ENCODE peak calls at places on chromosomes 7 and 10, in eight cellular contexts. M, X, F, N, I, J, E and S are unnamed samples. For H3K36me3, the result is how much of the 10 kb centered on the place peaks cover.

GRCh38 chr7:112665709-112666108 is 124.5 kb downstream of the TMEM168 start:
- DNase-seq in N (no peak), M (no peak), I (no peak), E (no peak), F (no peak), X (no peak), J (no peak), S (no peak)

GRCh38 chr10:13890617-13891541 is 304.1 kb downstream of the PRPF18 start:
- DNase-seq in F (peak), I (no peak), M (peak), E (no peak), X (no peak), J (peak), N (no peak), S (peak)

GRCh38 chr7:51451751-51452465 is 135.3 kb upstream of the COBL start:
- DNase-seq in X (no peak), I (no peak), M (no peak), J (no peak), N (no peak), F (no peak), E (no peak), S (no peak)

GRCh38 chr10:111384556-111384955 is 307.7 kb downstream of the ADRA2A start:
- DNase-seq in M (no peak), N (no peak), F (no peak), E (no peak), J (no peak), I (no peak), X (no peak), S (no peak)

GRCh38 chr7:119374436-119374835 is 898.5 kb upstream of the KCND2 start:
- DNase-seq in E (no peak), M (no peak), N (no peak), I (no peak), F (no peak), J (no peak), X (no peak), S (no peak)

GRCh38 chr10:29955308-29955935 is 104.0 kb downstream of the JCAD start:
- DNase-seq in N (no peak), J (no peak), M (no peak), X (no peak), I (no peak), F (no peak), E (no peak), S (no peak)

GRCh38 chr10:126147866-126148578 is 240.3 kb downstream of the ADAM12 start:
- DNase-seq in I (no peak), N (no peak), X (no peak), F (no peak), M (no peak), J (no peak), E (no peak), S (no peak)

GRCh38 chr10:130027716-130028464 is 63.8 kb upstream of the EBF3 start:
- DNase-seq in N (no peak), E (no peak), M (no peak), I (no peak), J (no peak), X (no peak), F (peak), S (no peak)

GRCh38 chr10:126905776-126906703 is 812 bp downstream of the DOCK1 start:
- DNase-seq in J (peak), E (no peak), N (no peak), F (peak), I (peak), X (no peak), M (no peak), S (peak)

GRCh38 chr10:80459047-80459865 is 5.1 kb downstream of the TSPAN14 start:
- DNase-seq in X (peak), F (peak), M (peak), N (peak), E (peak), J (peak), I (peak), S (peak)

GRCh38 chr7:108001759-108002725 is 919 bp downstream of the LAMB1 start:
- DNase-seq in J (peak), I (no peak), F (no peak), E (no peak), X (no peak), N (no peak), M (no peak), S (peak)

GRCh38 chr10:116835658-116836057 is 13.6 kb upstream of the ENO4 start:
- DNase-seq in F (no peak), M (no peak), J (no peak), E (no peak), X (no peak), N (no peak), I (no peak), S (no peak)

GRCh38 chr7:142883571-142884284 is 1.8 kb downstream of the TRPV6 start:
- DNase-seq in N (no peak), X (no peak), M (no peak), F (peak), E (no peak), J (no peak), I (no peak), S (no peak)

GRCh38 chr10:48803831-48804584 is 119.3 kb downstream of the WDFY4 start:
- DNase-seq in J (no peak), I (no peak), N (no peak), F (no peak), E (no peak), X (no peak), M (no peak), S (no peak)

GRCh38 chr7:46157931-46158330 is 236.9 kb upstream of the IGFBP3 start:
- DNase-seq in F (no peak), J (no peak), N (no peak), X (no peak), E (no peak), M (no peak), I (no peak), S (no peak)

GRCh38 chr10:5346881-5347280 is 17.9 kb upstream of the UCN3 start:
- DNase-seq in I (no peak), N (no peak), E (no peak), J (no peak), M (no peak), X (no peak), F (no peak), S (no peak)

GRCh38 chr10:1746796-1747195 is 9.5 kb upstream of the ADARB2 start:
- DNase-seq in I (no peak), N (no peak), F (no peak), J (no peak), E (no peak), M (no peak), X (no peak), S (no peak)

GRCh38 chr10:77104459-77104980 is 533.1 kb downstream of the KCNMA1 start:
- DNase-seq in I (no peak), J (peak), M (peak), X (peak), E (no peak), N (no peak), F (peak), S (peak)

DNA sequence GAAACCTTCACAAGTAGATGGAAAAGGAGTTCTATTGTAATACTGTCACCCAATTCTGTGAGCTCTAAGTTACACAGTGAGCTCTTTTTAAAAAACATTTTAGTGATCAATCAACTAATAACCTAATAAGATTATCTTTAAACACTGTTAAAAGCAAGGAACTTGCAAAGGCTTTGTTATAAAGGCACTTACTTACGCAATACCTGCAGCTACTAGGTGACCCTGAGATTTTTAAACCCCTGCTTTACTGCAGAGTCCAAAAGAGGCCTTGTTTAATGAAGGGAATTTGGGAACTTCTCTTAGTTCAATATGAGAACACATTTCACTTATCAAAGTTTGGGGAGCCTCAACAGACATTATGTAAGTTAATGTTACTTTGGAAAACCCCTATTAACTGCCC is 53.3 kb downstream of the P4HA1 start:
- DNase-seq in I (no peak), M (no peak), E (no peak), X (no peak), N (no peak), J (no peak), F (no peak), S (no peak)
- H3K36me3 ChIP-seq in I (under half), M (half or more), E (under half), X (under half), N (under half), J (under half), F (under half), S (half or more)

DNA sequence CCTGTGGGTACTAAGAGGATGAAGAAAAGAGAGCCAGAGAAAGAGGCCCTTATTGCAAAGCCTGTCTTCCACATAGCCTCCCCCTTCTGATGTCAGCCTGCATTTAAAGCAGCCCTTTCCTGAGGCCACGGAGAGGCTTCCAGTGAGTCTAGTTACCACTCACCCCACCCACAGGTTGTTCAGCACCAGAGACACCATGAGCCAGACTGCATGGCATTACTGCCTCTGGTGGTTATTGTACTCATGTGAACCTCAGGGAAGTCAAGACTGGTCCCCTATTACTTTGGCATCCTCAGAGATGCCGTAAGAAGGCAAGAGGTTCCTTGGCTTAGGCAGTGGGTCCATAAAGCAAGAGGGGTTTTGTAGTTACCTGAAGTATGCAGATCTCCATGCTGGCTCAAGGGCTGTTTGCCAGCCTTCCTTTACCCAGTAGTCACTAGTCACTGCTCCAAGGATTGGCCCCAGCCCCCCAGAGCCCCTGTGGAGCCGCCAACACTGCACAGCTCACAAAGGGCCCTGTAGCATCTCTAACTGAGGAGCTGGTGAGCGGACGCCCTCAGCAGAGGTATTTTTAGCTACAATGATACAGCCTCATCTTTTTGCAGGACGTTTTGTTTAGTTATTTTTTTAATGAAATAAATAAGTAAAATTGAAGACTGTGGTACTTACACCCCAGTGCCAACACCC is 20.7 kb downstream of the LRRC4 start:
- DNase-seq in I (no peak), J (no peak), M (no peak), E (no peak), N (no peak), F (no peak), X (no peak), S (no peak)
- H3K36me3 ChIP-seq in I (under half), J (under half), M (under half), E (under half), N (under half), F (under half), X (under half), S (under half)

DNA sequence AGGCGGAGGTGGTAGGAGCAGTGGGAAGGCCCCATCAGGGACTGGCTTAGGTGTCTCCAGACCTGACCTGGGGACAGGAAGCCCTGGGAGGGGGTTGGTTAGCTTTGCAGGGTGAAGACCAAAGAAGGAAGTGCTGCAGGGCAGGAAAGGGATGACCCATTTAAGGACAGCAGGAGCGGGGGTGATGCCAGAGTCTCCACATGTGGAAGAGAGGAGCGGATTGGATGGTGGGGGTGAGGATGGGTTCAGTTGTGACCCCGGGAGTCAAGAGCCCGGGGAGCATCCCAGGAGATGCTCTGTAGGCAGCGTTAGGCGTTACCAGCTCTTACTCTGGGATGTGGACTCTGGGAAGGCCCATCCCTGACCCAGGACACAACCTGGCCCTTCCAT is 3.1 kb upstream of the LDB3 start:
- DNase-seq in E (no peak), N (no peak), X (no peak), F (no peak), M (no peak), J (no peak), I (no peak), S (peak)
- H3K36me3 ChIP-seq in E (under half), N (under half), X (under half), F (under half), M (under half), J (under half), I (under half), S (under half)

DNA sequence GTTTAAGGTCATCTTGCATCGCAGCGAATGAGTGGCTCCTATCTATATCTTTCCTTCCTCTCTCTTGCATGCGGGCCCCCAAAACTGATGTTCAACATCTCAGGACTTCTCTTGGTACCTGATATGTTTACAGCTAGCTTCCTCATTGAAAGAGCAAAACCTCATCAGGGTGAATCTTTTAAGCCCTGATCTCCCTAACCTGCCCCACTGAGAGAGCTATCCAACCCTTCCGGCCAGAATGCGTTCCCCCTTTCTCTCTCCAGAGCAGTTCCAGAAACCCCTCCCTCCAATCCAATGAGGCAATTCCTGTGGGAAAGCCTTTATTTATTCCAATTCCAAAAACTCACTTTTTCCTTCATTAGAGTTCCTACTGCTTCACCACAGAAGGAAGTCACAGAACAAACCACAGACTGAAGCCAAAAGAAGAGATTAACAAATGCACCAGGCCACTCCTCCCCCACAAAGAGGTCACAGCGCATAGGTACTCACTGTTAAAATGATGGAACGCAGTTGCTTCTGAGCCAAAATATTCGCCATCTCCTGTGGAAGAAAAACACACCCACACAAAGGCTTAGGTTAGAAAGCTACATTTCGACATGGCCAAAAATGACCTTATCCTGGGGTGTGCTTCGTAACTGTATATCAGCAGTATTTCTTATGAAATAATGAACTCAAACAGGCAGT is 232.4 kb downstream of the ELMO1 start:
- DNase-seq in M (no peak), N (no peak), E (no peak), F (no peak), I (no peak), J (no peak), X (no peak), S (peak)
- H3K36me3 ChIP-seq in M (under half), N (under half), E (under half), F (under half), I (under half), J (under half), X (under half), S (under half)

DNA sequence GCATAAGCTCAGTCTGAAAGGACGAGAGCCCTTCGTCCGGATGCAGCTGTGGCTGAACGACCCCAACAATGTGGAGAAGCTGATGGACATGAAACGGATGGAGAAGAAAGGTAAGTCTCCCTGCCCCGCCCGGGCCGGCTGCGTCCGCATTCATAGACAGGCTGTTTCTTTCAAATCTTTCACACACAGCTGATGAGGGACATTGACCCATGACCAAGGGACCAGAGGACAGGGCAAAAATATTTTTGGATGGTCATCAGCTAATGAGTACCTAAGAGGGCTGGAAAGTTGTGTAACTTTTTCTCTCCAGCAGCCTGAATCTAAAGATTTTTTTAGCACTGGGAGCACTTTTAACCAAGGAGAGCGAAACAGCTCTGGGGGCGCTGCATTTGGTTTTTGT is 52.5 kb upstream of the SH2B2 start:
- DNase-seq in J (no peak), X (no peak), N (no peak), F (no peak), M (no peak), E (no peak), I (no peak), S (no peak)
- H3K36me3 ChIP-seq in J (under half), X (under half), N (under half), F (under half), M (under half), E (under half), I (half or more), S (under half)

GRCh38 chr10:71754562-71754961 is 18.8 kb downstream of the VSIR start:
- DNase-seq in N (no peak), X (no peak), I (no peak), E (no peak), J (no peak), F (no peak), M (no peak), S (no peak)
- H3K36me3 ChIP-seq in N (under half), X (under half), I (half or more), E (under half), J (under half), F (half or more), M (under half), S (half or more)

DNA sequence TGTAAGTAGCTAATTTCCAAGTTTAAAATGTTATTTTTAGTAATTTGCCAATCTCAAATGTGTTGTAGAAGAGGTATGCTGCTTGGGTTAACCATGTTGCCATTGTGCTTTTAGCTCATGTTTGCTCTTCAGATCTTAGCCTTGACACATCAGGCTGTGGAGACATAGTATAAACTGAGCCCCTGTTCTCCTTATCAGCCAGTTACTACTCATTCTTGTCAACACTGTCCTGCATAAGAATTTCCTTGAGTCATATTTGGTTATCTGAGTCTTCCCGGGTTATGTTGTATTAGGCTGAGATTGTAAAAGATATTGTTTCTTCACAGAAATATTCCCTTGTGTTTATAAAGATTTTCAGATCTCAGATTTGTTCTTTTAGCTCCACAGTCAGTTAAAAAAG is 4.1 kb downstream of the SSBP1 start:
- DNase-seq in N (no peak), X (no peak), I (no peak), F (no peak), E (no peak), M (no peak), J (no peak), S (no peak)
- H3K36me3 ChIP-seq in N (under half), X (under half), I (half or more), F (half or more), E (half or more), M (half or more), J (under half), S (half or more)

GRCh38 chr10:131126321-131127121 is 185.0 kb downstream of the TCERG1L start:
- DNase-seq in X (no peak), M (no peak), N (no peak), I (no peak), E (no peak), F (no peak), J (no peak), S (no peak)
- H3K36me3 ChIP-seq in X (under half), M (under half), N (under half), I (under half), E (under half), F (under half), J (under half), S (under half)

GRCh38 chr10:74093530-74094164 is 57.0 kb downstream of the AP3M1 start:
- DNase-seq in X (no peak), J (no peak), M (no peak), E (no peak), I (no peak), F (no peak), N (no peak), S (no peak)

GRCh38 chr10:74096777-74097176 is 53.9 kb downstream of the AP3M1 start:
- DNase-seq in X (no peak), I (no peak), M (no peak), J (no peak), N (peak), E (no peak), F (no peak), S (no peak)

GRCh38 chr10:74094231-74094630 is 56.4 kb downstream of the AP3M1 start:
- DNase-seq in M (no peak), E (no peak), F (no peak), X (no peak), N (no peak), I (no peak), J (no peak), S (no peak)

GRCh38 chr10:74099836-74100235 is 50.8 kb downstream of the AP3M1 start:
- DNase-seq in I (no peak), N (no peak), F (no peak), M (no peak), E (no peak), J (no peak), X (no peak), S (no peak)

GRCh38 chr10:74097776-74098175 is 52.9 kb downstream of the AP3M1 start:
- DNase-seq in X (no peak), F (no peak), E (no peak), M (no peak), N (no peak), J (no peak), I (no peak), S (no peak)
- H3K36me3 ChIP-seq in X (half or more), F (half or more), E (under half), M (half or more), N (under half), J (half or more), I (half or more), S (under half)

GRCh38 chr10:26738354-26738753 is 40.9 kb downstream of the PDSS1 start:
- DNase-seq in F (no peak), E (no peak), I (no peak), N (peak), X (no peak), M (no peak), J (no peak), S (no peak)

GRCh38 chr10:26746111-26746510 is 48.6 kb downstream of the PDSS1 start:
- DNase-seq in I (no peak), E (no peak), M (no peak), F (no peak), X (no peak), J (no peak), N (no peak), S (no peak)

GRCh38 chr10:26739087-26739631 is 41.7 kb downstream of the PDSS1 start:
- DNase-seq in I (no peak), N (peak), F (no peak), J (no peak), M (no peak), E (no peak), X (no peak), S (no peak)

GRCh38 chr10:26741368-26741767 is 43.9 kb downstream of the PDSS1 start:
- DNase-seq in M (no peak), E (no peak), J (no peak), F (no peak), X (no peak), I (no peak), N (peak), S (no peak)

DNA sequence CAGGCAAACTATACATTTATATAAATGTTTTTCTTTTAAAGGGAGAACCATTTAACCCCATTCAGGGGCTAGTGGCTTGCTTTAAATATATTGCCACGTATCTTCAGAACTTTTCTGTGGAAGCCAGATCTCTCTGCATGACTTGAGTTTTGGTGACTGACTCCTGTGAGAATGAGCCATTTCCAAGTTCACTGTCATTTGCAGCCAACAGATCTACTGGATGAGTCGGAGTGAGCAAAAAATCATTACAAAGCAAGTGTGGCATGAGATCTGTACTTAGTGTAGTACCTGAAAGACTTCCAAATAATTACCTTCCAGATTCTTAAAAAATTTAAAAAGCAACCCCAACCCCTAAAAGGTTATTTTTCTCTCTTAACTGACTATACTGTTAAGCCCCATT is 45.6 kb downstream of the PDSS1 start:
- DNase-seq in N (no peak), I (no peak), M (no peak), F (no peak), J (no peak), X (no peak), E (no peak), S (no peak)
- H3K36me3 ChIP-seq in N (under half), I (half or more), M (half or more), F (under half), J (under half), X (under half), E (under half), S (half or more)